ENCODE peak calls at places on chromosomes 7 and 10, in nine cellular contexts. One of them, this sample, is unnamed. For H3K4me1, the result is how much of the 10 kb centered on the place peaks cover.

GRCh38 chr10:70563230-70563629 is 39.3 kb downstream of the PRF1 start:
- DNase-seq in IMR-90: no peak
- DNase-seq in hepatocyte: no peak
- DNase-seq in MM.1S: no peak
- DNase-seq in Caco-2: no peak
- DNase-seq in PC-9: no peak
- DNase-seq in Peyer's patch: no peak
- DNase-seq in thoracic aorta: no peak
- DNase-seq in GM23338: no peak
- DNase-seq in this sample: no peak

GRCh38 chr10:128156999-128157755 is 31.0 kb upstream of the MKI67 start:
- DNase-seq in IMR-90: no peak
- DNase-seq in hepatocyte: peak
- DNase-seq in MM.1S: no peak
- DNase-seq in Caco-2: peak
- DNase-seq in PC-9: no peak
- DNase-seq in Peyer's patch: no peak
- DNase-seq in thoracic aorta: no peak
- DNase-seq in GM23338: no peak
- DNase-seq in this sample: no peak

GRCh38 chr7:107505997-107506682 is 36.3 kb downstream of the GPR22 start:
- DNase-seq in IMR-90: peak
- DNase-seq in hepatocyte: peak
- DNase-seq in MM.1S: no peak
- DNase-seq in Caco-2: peak
- DNase-seq in PC-9: peak
- DNase-seq in Peyer's patch: no peak
- DNase-seq in thoracic aorta: no peak
- DNase-seq in GM23338: no peak
- DNase-seq in this sample: no peak

GRCh38 chr7:155265960-155266359 is 31.7 kb upstream of the INSIG1 start:
- DNase-seq in IMR-90: no peak
- DNase-seq in hepatocyte: no peak
- DNase-seq in MM.1S: no peak
- DNase-seq in Caco-2: no peak
- DNase-seq in PC-9: no peak
- DNase-seq in Peyer's patch: no peak
- DNase-seq in thoracic aorta: no peak
- DNase-seq in GM23338: no peak
- DNase-seq in this sample: no peak

GRCh38 chr7:38655833-38656774 is 24.9 kb upstream of the AMPH start:
- DNase-seq in IMR-90: no peak
- DNase-seq in hepatocyte: no peak
- DNase-seq in MM.1S: no peak
- DNase-seq in Caco-2: no peak
- DNase-seq in PC-9: no peak
- DNase-seq in Peyer's patch: no peak
- DNase-seq in thoracic aorta: no peak
- DNase-seq in GM23338: no peak
- DNase-seq in this sample: no peak

GRCh38 chr10:132984801-132985545 is 42.6 kb upstream of the CFAP46 start:
- DNase-seq in IMR-90: no peak
- DNase-seq in hepatocyte: no peak
- DNase-seq in MM.1S: no peak
- DNase-seq in Caco-2: peak
- DNase-seq in PC-9: no peak
- DNase-seq in Peyer's patch: no peak
- DNase-seq in thoracic aorta: no peak
- DNase-seq in GM23338: peak
- DNase-seq in this sample: no peak

GRCh38 chr10:114868801-114869200 is 47.2 kb downstream of the FHIP2A start:
- DNase-seq in IMR-90: peak
- DNase-seq in hepatocyte: no peak
- DNase-seq in MM.1S: no peak
- DNase-seq in Caco-2: no peak
- DNase-seq in PC-9: no peak
- DNase-seq in Peyer's patch: no peak
- DNase-seq in thoracic aorta: no peak
- DNase-seq in GM23338: no peak
- DNase-seq in this sample: no peak

GRCh38 chr10:86003201-86003621 is 363.4 kb downstream of the GRID1 start:
- DNase-seq in IMR-90: no peak
- DNase-seq in hepatocyte: no peak
- DNase-seq in MM.1S: no peak
- DNase-seq in Caco-2: no peak
- DNase-seq in PC-9: no peak
- DNase-seq in Peyer's patch: no peak
- DNase-seq in thoracic aorta: no peak
- DNase-seq in GM23338: no peak
- DNase-seq in this sample: no peak

GRCh38 chr7:81074406-81074805 is 155.6 kb upstream of the SEMA3C start:
- DNase-seq in IMR-90: no peak
- DNase-seq in hepatocyte: no peak
- DNase-seq in MM.1S: no peak
- DNase-seq in Caco-2: no peak
- DNase-seq in PC-9: no peak
- DNase-seq in Peyer's patch: no peak
- DNase-seq in thoracic aorta: no peak
- DNase-seq in GM23338: no peak
- DNase-seq in this sample: no peak

GRCh38 chr7:30149640-30150272 is 15.0 kb downstream of the MTURN start:
- DNase-seq in IMR-90: no peak
- DNase-seq in hepatocyte: no peak
- DNase-seq in MM.1S: no peak
- DNase-seq in Caco-2: no peak
- DNase-seq in PC-9: no peak
- DNase-seq in Peyer's patch: no peak
- DNase-seq in thoracic aorta: no peak
- DNase-seq in GM23338: no peak
- DNase-seq in this sample: no peak

GRCh38 chr10:21899736-21900135 is 103.8 kb downstream of the DNAJC1 start:
- DNase-seq in IMR-90: peak
- DNase-seq in hepatocyte: no peak
- DNase-seq in MM.1S: no peak
- DNase-seq in Caco-2: no peak
- DNase-seq in PC-9: no peak
- DNase-seq in Peyer's patch: no peak
- DNase-seq in thoracic aorta: no peak
- DNase-seq in GM23338: no peak
- DNase-seq in this sample: no peak

GRCh38 chr7:43756368-43757072 is 2.0 kb upstream of the BLVRA start:
- DNase-seq in IMR-90: peak
- DNase-seq in hepatocyte: no peak
- DNase-seq in MM.1S: peak
- DNase-seq in Caco-2: no peak
- DNase-seq in PC-9: no peak
- DNase-seq in Peyer's patch: no peak
- DNase-seq in thoracic aorta: no peak
- DNase-seq in GM23338: no peak
- DNase-seq in this sample: no peak

GRCh38 chr7:43753401-43753800 is 5.1 kb upstream of the BLVRA start:
- DNase-seq in IMR-90: no peak
- DNase-seq in hepatocyte: no peak
- DNase-seq in MM.1S: no peak
- DNase-seq in Caco-2: no peak
- DNase-seq in PC-9: no peak
- DNase-seq in Peyer's patch: no peak
- DNase-seq in thoracic aorta: no peak
- DNase-seq in GM23338: no peak
- DNase-seq in this sample: no peak

GRCh38 chr7:43753843-43754242 is 4.6 kb upstream of the BLVRA start:
- DNase-seq in IMR-90: no peak
- DNase-seq in hepatocyte: no peak
- DNase-seq in MM.1S: no peak
- DNase-seq in Caco-2: no peak
- DNase-seq in PC-9: no peak
- DNase-seq in Peyer's patch: no peak
- DNase-seq in thoracic aorta: no peak
- DNase-seq in GM23338: peak
- DNase-seq in this sample: no peak

GRCh38 chr7:43752411-43752810 is 6.1 kb upstream of the BLVRA start:
- DNase-seq in IMR-90: no peak
- DNase-seq in hepatocyte: no peak
- DNase-seq in MM.1S: peak
- DNase-seq in Caco-2: no peak
- DNase-seq in PC-9: no peak
- DNase-seq in Peyer's patch: no peak
- DNase-seq in thoracic aorta: no peak
- DNase-seq in GM23338: no peak
- DNase-seq in this sample: no peak

GRCh38 chr7:43754596-43754995 is 3.9 kb upstream of the BLVRA start:
- DNase-seq in IMR-90: no peak
- DNase-seq in hepatocyte: no peak
- DNase-seq in MM.1S: no peak
- DNase-seq in Caco-2: no peak
- DNase-seq in PC-9: no peak
- DNase-seq in Peyer's patch: no peak
- DNase-seq in thoracic aorta: no peak
- DNase-seq in GM23338: no peak
- DNase-seq in this sample: no peak
- H3K4me1 ChIP-seq in IMR-90: under half
- H3K4me1 ChIP-seq in hepatocyte: under half
- H3K4me1 ChIP-seq in MM.1S: half or more
- H3K4me1 ChIP-seq in Caco-2: under half
- H3K4me1 ChIP-seq in PC-9: under half
- H3K4me1 ChIP-seq in Peyer's patch: under half
- H3K4me1 ChIP-seq in thoracic aorta: under half
- H3K4me1 ChIP-seq in GM23338: under half
- H3K4me1 ChIP-seq in this sample: under half

GRCh38 chr10:73889014-73889413 is 14.7 kb upstream of the CAMK2G start:
- DNase-seq in IMR-90: peak
- DNase-seq in hepatocyte: peak
- DNase-seq in MM.1S: no peak
- DNase-seq in Caco-2: no peak
- DNase-seq in PC-9: peak
- DNase-seq in Peyer's patch: peak
- DNase-seq in thoracic aorta: no peak
- DNase-seq in GM23338: no peak
- DNase-seq in this sample: no peak

GRCh38 chr10:73893386-73893785 is 17.5 kb upstream of the PLAU start:
- DNase-seq in IMR-90: no peak
- DNase-seq in hepatocyte: no peak
- DNase-seq in MM.1S: no peak
- DNase-seq in Caco-2: no peak
- DNase-seq in PC-9: peak
- DNase-seq in Peyer's patch: no peak
- DNase-seq in thoracic aorta: no peak
- DNase-seq in GM23338: no peak
- DNase-seq in this sample: no peak

GRCh38 chr10:73890261-73890660 is 15.9 kb upstream of the CAMK2G start:
- DNase-seq in IMR-90: no peak
- DNase-seq in hepatocyte: no peak
- DNase-seq in MM.1S: no peak
- DNase-seq in Caco-2: no peak
- DNase-seq in PC-9: no peak
- DNase-seq in Peyer's patch: no peak
- DNase-seq in thoracic aorta: no peak
- DNase-seq in GM23338: no peak
- DNase-seq in this sample: no peak

GRCh38 chr10:73892314-73893080 is 18.1 kb upstream of the CAMK2G start:
- DNase-seq in IMR-90: peak
- DNase-seq in hepatocyte: no peak
- DNase-seq in MM.1S: no peak
- DNase-seq in Caco-2: no peak
- DNase-seq in PC-9: no peak
- DNase-seq in Peyer's patch: no peak
- DNase-seq in thoracic aorta: no peak
- DNase-seq in GM23338: no peak
- DNase-seq in this sample: no peak

DNA sequence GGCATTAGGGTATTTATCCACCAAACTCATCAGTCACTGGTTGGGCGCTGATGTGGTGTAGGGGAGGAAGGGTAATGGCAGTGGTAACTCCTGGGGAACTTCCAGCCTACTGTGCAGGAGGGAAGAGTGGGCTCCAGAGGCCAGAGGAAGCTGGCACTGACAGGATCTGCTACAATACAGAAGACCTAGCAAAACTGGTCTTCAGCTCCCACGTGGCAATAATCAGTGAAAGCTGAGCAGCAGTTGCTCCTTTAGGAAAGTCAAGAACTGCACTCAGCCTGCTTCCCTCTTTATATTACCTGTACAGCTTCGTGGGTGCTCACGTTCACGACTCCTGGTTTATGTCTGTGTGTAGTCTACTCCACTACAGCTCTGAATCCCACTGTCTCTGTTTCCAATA is 17.2 kb upstream of the CAMK2G start:
- DNase-seq in IMR-90: no peak
- DNase-seq in hepatocyte: no peak
- DNase-seq in MM.1S: no peak
- DNase-seq in Caco-2: no peak
- DNase-seq in PC-9: no peak
- DNase-seq in Peyer's patch: no peak
- DNase-seq in thoracic aorta: no peak
- DNase-seq in GM23338: no peak
- DNase-seq in this sample: no peak
- H3K4me1 ChIP-seq in IMR-90: under half
- H3K4me1 ChIP-seq in hepatocyte: under half
- H3K4me1 ChIP-seq in MM.1S: under half
- H3K4me1 ChIP-seq in Caco-2: under half
- H3K4me1 ChIP-seq in PC-9: half or more
- H3K4me1 ChIP-seq in Peyer's patch: under half
- H3K4me1 ChIP-seq in thoracic aorta: under half
- H3K4me1 ChIP-seq in GM23338: under half
- H3K4me1 ChIP-seq in this sample: under half

GRCh38 chr7:100476108-100476780 is 2.8 kb downstream of the TSC22D4 start:
- DNase-seq in IMR-90: no peak
- DNase-seq in hepatocyte: no peak
- DNase-seq in MM.1S: no peak
- DNase-seq in Caco-2: no peak
- DNase-seq in PC-9: no peak
- DNase-seq in Peyer's patch: no peak
- DNase-seq in thoracic aorta: no peak
- DNase-seq in GM23338: no peak
- DNase-seq in this sample: no peak
- H3K4me1 ChIP-seq in IMR-90: under half
- H3K4me1 ChIP-seq in hepatocyte: under half
- H3K4me1 ChIP-seq in MM.1S: under half
- H3K4me1 ChIP-seq in Caco-2: under half
- H3K4me1 ChIP-seq in PC-9: under half
- H3K4me1 ChIP-seq in Peyer's patch: under half
- H3K4me1 ChIP-seq in thoracic aorta: under half
- H3K4me1 ChIP-seq in GM23338: under half
- H3K4me1 ChIP-seq in this sample: under half

GRCh38 chr7:44486693-44487092 is 3.8 kb downstream of the NUDCD3 start:
- DNase-seq in IMR-90: peak
- DNase-seq in hepatocyte: peak
- DNase-seq in MM.1S: peak
- DNase-seq in Caco-2: no peak
- DNase-seq in PC-9: no peak
- DNase-seq in Peyer's patch: no peak
- DNase-seq in thoracic aorta: no peak
- DNase-seq in GM23338: no peak
- DNase-seq in this sample: no peak
- H3K4me1 ChIP-seq in IMR-90: under half
- H3K4me1 ChIP-seq in hepatocyte: under half
- H3K4me1 ChIP-seq in MM.1S: under half
- H3K4me1 ChIP-seq in Caco-2: under half
- H3K4me1 ChIP-seq in PC-9: under half
- H3K4me1 ChIP-seq in Peyer's patch: under half
- H3K4me1 ChIP-seq in thoracic aorta: under half
- H3K4me1 ChIP-seq in GM23338: under half
- H3K4me1 ChIP-seq in this sample: under half

This sample was measured in effector memory CD4-positive, alpha-beta T cell.